ENCODE peak calls at places on chromosomes 2 and 18, in six cellular contexts. U is PC-3, K is hepatocyte, L is PC-9, R is HCT116, C is GM23248. B is an unnamed sample.

GRCh38 chr2:60440080-60440753 is 113.2 kb downstream of the BCL11A start:
- DNase-seq in U (no peak), K (no peak), L (no peak), R (no peak), C (no peak), B (peak; percentile 45)

GRCh38 chr2:205563646-205564045 is 118.7 kb upstream of the NRP2 start:
- DNase-seq in U (peak; percentile 41), K (no peak), L (no peak), R (peak; percentile 4), C (no peak), B (peak; percentile 23)

GRCh38 chr2:11777886-11778415 is 31.5 kb downstream of the LPIN1 start:
- DNase-seq in U (no peak), K (no peak), L (no peak), R (no peak), C (no peak), B (no peak)

GRCh38 chr2:990970-991369 is 40.3 kb downstream of the SNTG2 start:
- DNase-seq in U (no peak), K (no peak), L (no peak), R (no peak), C (no peak), B (no peak)

GRCh38 chr2:66733361-66733760 is 298.4 kb downstream of the MEIS1 start:
- DNase-seq in U (no peak), K (no peak), L (no peak), R (no peak), C (no peak), B (no peak)

GRCh38 chr18:23837591-23837990 is 148.3 kb downstream of the LAMA3 start:
- DNase-seq in U (no peak), K (no peak), L (no peak), R (no peak), C (peak; percentile 92), B (no peak)

GRCh38 chr2:205425069-205425468 is 257.2 kb upstream of the NRP2 start:
- DNase-seq in U (no peak), K (no peak), L (no peak), R (no peak), C (no peak), B (no peak)

GRCh38 chr2:109470121-109470921 is 143.4 kb downstream of the SEPTIN10 start:
- DNase-seq in U (peak; percentile 82), K (peak; percentile 39), L (peak; percentile 95), R (peak; percentile 8), C (peak; percentile 56), B (peak; percentile 3)

GRCh38 chr2:190359896-190360376 is 16.5 kb downstream of the INPP1 start:
- DNase-seq in U (no peak), K (no peak), L (no peak), R (no peak), C (peak; percentile 87), B (no peak)

GRCh38 chr2:143468341-143468888 is 339.2 kb downstream of the ARHGAP15 start:
- DNase-seq in U (no peak), K (no peak), L (no peak), R (no peak), C (no peak), B (no peak)

GRCh38 chr2:101821828-101822458 is 124.4 kb downstream of the MAP4K4 start:
- DNase-seq in U (peak; percentile 91), K (no peak), L (peak; percentile 72), R (no peak), C (no peak), B (no peak)

GRCh38 chr2:144460981-144461766 is 58.7 kb downstream of the ZEB2 start:
- DNase-seq in U (no peak), K (no peak), L (no peak), R (no peak), C (peak; percentile 57), B (no peak)

GRCh38 chr18:37179384-37179783 is 350.5 kb downstream of the KIAA1328 start:
- DNase-seq in U (no peak), K (peak; percentile 17), L (no peak), R (no peak), C (no peak), B (no peak)

GRCh38 chr2:24635181-24635580 is 144.1 kb downstream of the NCOA1 start:
- DNase-seq in U (no peak), K (no peak), L (no peak), R (no peak), C (peak; percentile 86), B (no peak)

GRCh38 chr2:47735470-47735869 is 47.5 kb upstream of the MSH6 start:
- DNase-seq in U (no peak), K (no peak), L (no peak), R (no peak), C (no peak), B (no peak)

GRCh38 chr2:44167311-44167907 is 1.3 kb upstream of the PPM1B start:
- DNase-seq in U (no peak), K (no peak), L (no peak), R (no peak), C (no peak), B (peak; percentile 13)

GRCh38 chr2:241329669-241330615 is 14.2 kb downstream of the SEPTIN2 start:
- DNase-seq in U (no peak), K (no peak), L (no peak), R (no peak), C (no peak), B (no peak)

GRCh38 chr2:124978597-124978996 is 953.5 kb downstream of the CNTNAP5 start:
- DNase-seq in U (no peak), K (peak; percentile 9), L (no peak), R (no peak), C (no peak), B (no peak)

GRCh38 chr2:226985227-226985946 is 149.5 kb downstream of the RHBDD1 start:
- DNase-seq in U (peak; percentile 75), K (peak; percentile 81), L (peak; percentile 43), R (peak; percentile 56), C (peak; percentile 89), B (peak; percentile 79)

GRCh38 chr18:70165936-70166335 is 39.6 kb downstream of the RTTN start:
- DNase-seq in U (no peak), K (no peak), L (no peak), R (no peak), C (no peak), B (no peak)

GRCh38 chr18:62318613-62319012 is 6.5 kb upstream of the TNFRSF11A start:
- DNase-seq in U (no peak), K (no peak), L (no peak), R (no peak), C (no peak), B (no peak)

GRCh38 chr2:120899799-120900198 is 164.1 kb downstream of the GLI2 start:
- DNase-seq in U (no peak), K (no peak), L (no peak), R (no peak), C (no peak), B (no peak)

GRCh38 chr2:181364492-181365175 is 92.6 kb upstream of the ITGA4 start:
- DNase-seq in U (no peak), K (peak; percentile 19), L (no peak), R (no peak), C (peak; percentile 53), B (no peak)

GRCh38 chr2:202870431-202871160 is 970 bp downstream of the ICA1L start:
- DNase-seq in U (peak; percentile 86), K (peak; percentile 87), L (peak; percentile 68), R (peak; percentile 78), C (peak; percentile 52), B (peak; percentile 78)

GRCh38 chr2:46983065-46983801 is 67.6 kb upstream of the MCFD2 start:
- DNase-seq in U (peak; percentile 55), K (no peak), L (peak; percentile 56), R (no peak), C (peak; percentile 80), B (peak; percentile 94)

GRCh38 chr2:155080394-155080793 is 381.9 kb downstream of the KCNJ3 start:
- DNase-seq in U (no peak), K (no peak), L (no peak), R (no peak), C (no peak), B (no peak)

GRCh38 chr2:7988440-7988839 is 693.4 kb upstream of the ID2 start:
- DNase-seq in U (peak; percentile 32), K (no peak), L (no peak), R (no peak), C (no peak), B (no peak)
- H3K9me2 ChIP-seq in U (no peaks in the 10 kb centered on the region), K (no peaks in the 10 kb centered on the region), L (no peaks in the 10 kb centered on the region), R (no peaks in the 10 kb centered on the region), C (no peaks in the 10 kb centered on the region), B (no peaks in the 10 kb centered on the region)

DNA sequence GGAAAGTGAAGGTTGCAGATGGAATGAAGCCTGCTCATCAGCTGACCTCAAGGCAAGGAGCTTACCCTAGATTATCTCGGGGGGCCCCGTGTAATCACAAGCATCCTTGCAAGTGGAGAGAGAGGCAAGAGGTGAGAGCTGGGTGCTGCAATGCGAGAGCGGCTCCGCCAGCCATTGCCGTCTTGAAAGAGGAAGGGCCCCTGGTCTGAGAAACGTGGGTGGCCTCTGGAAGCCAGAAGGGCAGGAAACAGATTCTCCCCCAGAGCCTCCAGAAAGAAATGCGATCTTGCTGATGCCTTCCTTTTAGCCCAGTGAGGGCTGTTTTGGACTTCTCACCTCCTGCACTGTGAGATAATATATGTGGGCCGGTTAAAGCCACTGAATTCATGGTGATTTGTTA is 319.6 kb upstream of the HS6ST1 start:
- DNase-seq in U (no peak), K (no peak), L (no peak), R (no peak), C (no peak), B (no peak)
- H3K9me2 ChIP-seq in U (no peaks in the 10 kb centered on the region), K (no peaks in the 10 kb centered on the region), L (no peaks in the 10 kb centered on the region), R (no peaks in the 10 kb centered on the region), C (no peaks in the 10 kb centered on the region), B (no peaks in the 10 kb centered on the region)

DNA sequence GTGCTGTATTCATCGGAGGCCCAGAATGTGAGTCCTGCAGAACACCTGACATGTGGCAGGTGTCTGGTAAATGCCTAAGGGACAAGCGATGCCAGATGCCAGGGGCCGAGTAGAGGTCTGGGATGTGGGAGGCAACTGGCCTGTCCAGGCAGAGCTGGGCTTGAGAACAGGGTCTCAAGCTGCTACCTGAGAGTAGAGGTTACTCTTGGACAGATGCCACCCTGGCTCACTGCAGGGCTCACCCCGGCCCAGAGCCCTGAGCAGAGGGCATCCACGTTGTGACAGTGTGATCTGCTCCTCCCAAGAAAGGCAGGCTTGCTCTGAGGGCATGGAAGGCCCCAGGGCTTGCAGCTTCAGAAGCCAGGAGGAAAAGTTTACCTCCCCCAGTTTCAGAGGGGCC is 692.0 kb upstream of the ID2 start:
- DNase-seq in U (no peak), K (no peak), L (no peak), R (no peak), C (no peak), B (no peak)
- H3K9me2 ChIP-seq in U (no peaks in the 10 kb centered on the region), K (no peaks in the 10 kb centered on the region), L (no peaks in the 10 kb centered on the region), R (no peaks in the 10 kb centered on the region), C (no peaks in the 10 kb centered on the region), B (no peaks in the 10 kb centered on the region)

GRCh38 chr18:55136258-55136657 is 177.0 kb upstream of the CCDC68 start:
- DNase-seq in U (no peak), K (no peak), L (no peak), R (no peak), C (no peak), B (no peak)
- H3K9me2 ChIP-seq in U (no peaks in the 10 kb centered on the region), K (no peaks in the 10 kb centered on the region), L (no peaks in the 10 kb centered on the region), R (no peaks in the 10 kb centered on the region), C (no peaks in the 10 kb centered on the region), B (no peaks in the 10 kb centered on the region)